ENCODE peak calls at places on chromosomes 2 and 18, in four cellular contexts. I, M, F and T are unnamed samples.

GRCh38 chr2:82839046-82839445 is 1620.0 kb downstream of the SUCLG1 start:
- DNase-seq in M (no peak), F (no peak), I (no peak), T (no peak)

GRCh38 chr2:102147935-102148334 is 5.4 kb downstream of the IL1R1 start:
- DNase-seq in M (no peak), F (no peak), I (no peak), T (peak)

GRCh38 chr2:15993232-15993610 is 52.9 kb downstream of the MYCN start:
- DNase-seq in I (no peak), M (no peak), F (no peak), T (no peak)

GRCh38 chr2:154338359-154338967 is 360.0 kb upstream of the KCNJ3 start:
- DNase-seq in F (no peak), M (no peak), I (no peak), T (no peak)

GRCh38 chr2:69911985-69912563 is 2.8 kb upstream of the MXD1 start:
- DNase-seq in I (no peak), M (no peak), F (peak), T (peak)

GRCh38 chr2:98749053-98749450 is 18.1 kb upstream of the MGAT4A start:
- DNase-seq in I (no peak), F (no peak), M (no peak), T (peak)

GRCh38 chr18:76803814-76804213 is 18.5 kb upstream of the ZNF236 start:
- DNase-seq in I (peak), F (peak), M (peak), T (peak)

GRCh38 chr2:232876978-232877441 is 6.9 kb downstream of the SNORC start:
- DNase-seq in I (no peak), F (no peak), M (no peak), T (no peak)

GRCh38 chr2:227821043-227821942 is 7.7 kb downstream of the CCL20 start:
- DNase-seq in M (no peak), F (no peak), I (no peak), T (no peak)

GRCh38 chr2:62216616-62217015 is 20.7 kb downstream of the B3GNT2 start:
- DNase-seq in M (no peak), F (no peak), I (no peak), T (no peak)

GRCh38 chr2:177329035-177329434 is 63.5 kb upstream of the AGPS start:
- DNase-seq in I (no peak), F (peak), M (no peak), T (no peak)

GRCh38 chr2:233350708-233351107 is 3.6 kb upstream of the DGKD start:
- DNase-seq in F (peak), M (no peak), I (no peak), T (peak)

GRCh38 chr2:173347305-173348168 is 7.1 kb upstream of the CDCA7 start:
- DNase-seq in F (no peak), I (peak), M (no peak), T (no peak)

GRCh38 chr18:50986360-50987087 is 18.7 kb downstream of the ELAC1 start:
- DNase-seq in F (no peak), I (no peak), M (no peak), T (no peak)

GRCh38 chr18:49510393-49511115 is 23.5 kb upstream of the C18orf32 start:
- DNase-seq in I (no peak), F (peak), M (peak), T (peak)

GRCh38 chr2:64283641-64284371 is 139.6 kb upstream of the PELI1 start:
- DNase-seq in M (no peak), F (no peak), I (peak), T (no peak)

GRCh38 chr2:48568551-48568950 is 38.6 kb downstream of the STON1 start:
- DNase-seq in M (no peak), F (no peak), I (no peak), T (no peak)

GRCh38 chr2:159750873-159751272 is 38.6 kb downstream of the MARCHF7 start:
- DNase-seq in I (no peak), M (no peak), F (no peak), T (no peak)

GRCh38 chr2:146873646-146874259 is 971.1 kb upstream of the ACVR2A start:
- DNase-seq in F (no peak), I (no peak), M (no peak), T (no peak)

GRCh38 chr2:190301032-190301431 is 18.6 kb downstream of the HIBCH start:
- DNase-seq in I (no peak), F (no peak), M (no peak), T (no peak)

GRCh38 chr2:240405133-240405532 is 30.3 kb upstream of the GPC1 start:
- DNase-seq in I (no peak), F (no peak), M (no peak), T (no peak)

GRCh38 chr2:212974692-212975091 is 176.7 kb downstream of the IKZF2 start:
- DNase-seq in I (no peak), F (no peak), M (no peak), T (peak)

GRCh38 chr2:226352941-226353558 is 446.6 kb downstream of the IRS1 start:
- DNase-seq in I (no peak), F (no peak), M (no peak), T (no peak)

GRCh38 chr2:96923201-96923600 is 53.3 kb upstream of the SEMA4C start:
- DNase-seq in M (no peak), F (no peak), I (no peak), T (no peak)

GRCh38 chr2:54728669-54729120 is 5.2 kb downstream of the EML6 start:
- DNase-seq in I (no peak), F (no peak), M (no peak), T (no peak)

GRCh38 chr2:105627530-105627929 is 117.2 kb upstream of the NCK2 start:
- DNase-seq in F (no peak), M (no peak), I (no peak), T (no peak)

GRCh38 chr2:59961733-59962132 is 591.7 kb downstream of the BCL11A start:
- DNase-seq in I (no peak), F (no peak), M (no peak), T (no peak)

GRCh38 chr2:1987379-1987778 is 243.1 kb upstream of the PXDN start:
- DNase-seq in I (no peak), M (no peak), F (no peak), T (no peak)

GRCh38 chr2:190979906-190980629 is 33.9 kb downstream of the STAT1 start:
- DNase-seq in I (no peak), F (no peak), M (no peak), T (no peak)

GRCh38 chr2:170369894-170370293 is 191.9 kb downstream of the MYO3B start:
- DNase-seq in F (no peak), M (no peak), I (no peak), T (no peak)

GRCh38 chr18:22914633-22915032 is 18.5 kb upstream of the RBBP8 start:
- DNase-seq in F (no peak), M (no peak), I (no peak), T (no peak)

DNA sequence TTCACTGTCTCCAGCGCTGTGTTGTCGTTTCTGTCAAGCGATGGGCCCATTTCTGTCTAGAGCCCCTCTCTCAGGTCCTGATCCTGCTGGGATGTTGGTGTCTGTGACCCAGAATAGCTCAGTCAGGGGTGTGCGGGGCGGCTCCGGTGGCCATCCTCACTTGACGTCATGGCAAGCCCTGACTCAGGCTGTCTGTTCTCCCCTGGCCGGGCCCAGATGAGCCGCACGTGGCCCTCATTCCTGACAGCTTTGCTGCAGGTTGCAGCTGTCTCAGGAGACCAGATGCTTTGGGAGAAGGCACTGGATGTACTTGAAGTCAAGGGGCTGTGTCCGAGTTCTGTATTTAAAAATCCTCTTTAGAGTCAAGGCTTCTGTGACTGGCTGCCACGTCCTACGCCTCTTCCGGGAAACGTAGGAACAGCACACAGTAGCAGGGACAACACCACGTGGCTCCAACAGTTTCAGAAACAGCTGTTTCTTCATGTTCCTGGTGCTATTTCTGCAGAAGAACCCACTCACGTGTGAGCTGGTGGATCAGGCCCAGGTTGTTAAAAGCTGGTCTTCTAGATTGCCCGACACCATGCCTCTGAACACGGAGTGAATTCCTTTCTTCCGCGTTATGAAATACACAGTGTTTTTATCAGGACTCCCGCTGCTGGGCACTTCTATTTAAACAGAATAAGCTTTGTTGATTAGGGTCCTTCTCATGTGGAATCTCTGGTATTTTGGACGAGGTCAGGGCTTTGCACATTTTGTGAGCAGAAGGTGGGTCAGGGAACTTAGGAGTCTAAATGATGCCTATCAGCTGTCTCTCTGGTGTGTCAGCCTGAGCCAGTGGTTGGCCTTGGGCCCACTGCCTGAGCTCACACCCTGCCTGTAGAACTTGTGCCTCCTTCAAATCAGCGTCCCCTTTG is 28.3 kb upstream of the NTSR2 start:
- DNase-seq in F (no peak), M (no peak), I (no peak), T (no peak)
- TF ChIP-seq SPI1 in F (no peak), M (no peak), I (no peak), T (no peak)

DNA sequence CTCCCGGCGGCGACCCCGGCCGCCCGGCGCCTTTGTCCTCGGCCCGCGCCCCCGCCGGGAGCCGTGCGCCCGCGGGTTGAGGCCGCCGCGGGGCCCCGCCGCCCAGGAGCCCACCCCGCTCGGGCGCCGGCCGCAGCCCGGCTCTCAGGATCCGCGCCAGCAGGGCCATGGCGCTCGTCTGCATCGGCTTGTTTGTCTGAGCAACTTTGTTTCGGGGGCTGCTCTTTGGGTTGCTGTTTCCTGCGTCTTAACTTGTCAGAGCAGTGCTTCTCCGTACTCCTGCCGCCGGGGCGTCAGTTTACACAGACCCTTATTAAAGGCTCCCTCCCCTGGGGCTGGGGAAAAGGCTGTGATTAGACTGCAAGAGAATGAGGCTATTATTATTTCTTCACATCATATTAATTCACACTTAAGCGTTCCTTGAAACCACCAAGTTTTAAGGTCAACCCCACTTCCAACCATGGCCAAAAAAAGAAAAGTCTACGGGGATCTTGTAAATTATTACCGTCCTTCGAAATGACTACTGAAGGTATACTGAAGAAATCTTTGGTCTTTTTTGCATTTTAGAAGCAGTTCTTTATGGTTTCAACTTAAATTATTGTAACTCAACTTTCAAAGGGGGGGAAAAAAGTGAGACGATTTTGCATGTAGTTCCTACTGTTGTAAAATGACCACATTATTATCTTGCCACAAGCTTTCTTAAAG is at the start of gene CYP27C1:
- DNase-seq in I (no peak), F (no peak), M (no peak), T (no peak)
- TF ChIP-seq SPI1 in I (no peak), F (no peak), M (no peak), T (no peak)

DNA sequence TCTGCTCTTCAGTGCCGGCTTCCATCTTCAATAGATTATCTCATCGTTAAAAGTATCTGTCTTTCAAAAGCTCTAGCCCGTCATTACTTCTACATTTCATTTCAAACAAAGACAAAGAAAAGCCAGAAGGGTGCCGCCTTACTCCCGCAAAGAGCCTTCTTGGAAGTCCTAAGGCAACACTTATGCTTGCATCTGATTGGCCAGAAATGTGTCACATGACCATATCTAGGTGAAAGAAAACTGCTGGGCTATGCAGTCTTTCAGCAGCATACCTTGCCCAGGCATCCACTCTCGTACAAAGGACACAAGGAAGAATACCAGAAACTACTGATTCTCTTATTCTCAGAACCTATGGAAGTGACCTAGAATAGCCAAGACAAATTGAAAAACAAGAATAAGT is 217.1 kb upstream of the SLC35G4 start:
- DNase-seq in I (no peak), M (no peak), F (peak), T (no peak)
- TF ChIP-seq SPI1 in I (no peak), M (no peak), F (no peak), T (no peak)

GRCh38 chr18:58538604-58539386 is 90.1 kb downstream of the ALPK2 start:
- DNase-seq in I (no peak), F (no peak), M (no peak), T (no peak)
- TF ChIP-seq SPI1 in I (no peak), F (no peak), M (no peak), T (no peak)

DNA sequence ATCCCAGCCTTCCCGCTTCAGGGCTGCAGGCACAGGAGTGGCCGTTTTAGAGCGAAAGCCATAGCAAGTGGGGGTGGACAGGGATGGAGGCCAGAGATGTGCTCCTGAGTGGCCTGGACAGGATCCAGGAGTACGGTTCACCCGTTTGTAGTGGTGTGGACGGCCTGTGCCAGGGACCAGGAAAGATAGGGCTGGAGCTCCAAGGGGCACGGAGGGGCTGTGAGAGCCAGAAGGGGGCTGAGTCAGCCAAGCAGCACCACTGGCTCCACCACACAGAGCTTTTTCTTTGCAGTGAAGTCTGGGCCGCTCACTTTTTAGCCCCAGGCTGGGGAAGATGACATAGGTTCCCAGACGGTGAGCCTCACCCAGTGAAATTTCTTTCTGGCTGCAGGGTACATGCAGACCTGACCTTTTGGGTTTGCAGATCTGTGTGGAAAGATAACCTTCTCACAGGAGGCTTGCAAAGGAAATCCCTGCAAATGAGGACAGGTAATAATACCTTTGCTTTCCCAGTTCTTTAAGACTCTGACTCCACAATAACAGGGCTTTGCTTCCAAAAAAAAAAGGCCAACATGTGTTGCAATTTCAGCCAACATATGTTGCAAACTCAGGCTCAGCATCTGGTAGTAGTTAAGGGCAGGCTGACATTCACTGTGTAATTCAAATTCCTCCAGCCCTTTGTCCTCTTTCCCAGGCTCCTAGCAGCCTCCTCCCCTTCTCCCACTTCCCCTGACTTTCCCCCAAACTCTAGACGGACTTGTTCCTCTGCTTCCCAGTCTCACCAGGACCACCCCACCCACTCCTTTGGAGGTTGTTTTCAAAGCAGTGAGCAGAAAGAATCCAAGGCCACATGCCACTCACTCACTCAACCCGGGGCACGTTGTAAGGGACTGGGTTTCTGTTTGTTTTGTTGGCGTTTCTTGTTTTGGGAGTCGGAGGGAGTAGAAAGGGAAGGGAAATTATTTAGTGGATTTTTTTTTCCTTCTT is 20.3 kb upstream of the LAPTM4A start:
- DNase-seq in F (no peak), I (no peak), M (no peak), T (no peak)
- TF ChIP-seq SPI1 in F (no peak), I (no peak), M (no peak), T (no peak)

DNA sequence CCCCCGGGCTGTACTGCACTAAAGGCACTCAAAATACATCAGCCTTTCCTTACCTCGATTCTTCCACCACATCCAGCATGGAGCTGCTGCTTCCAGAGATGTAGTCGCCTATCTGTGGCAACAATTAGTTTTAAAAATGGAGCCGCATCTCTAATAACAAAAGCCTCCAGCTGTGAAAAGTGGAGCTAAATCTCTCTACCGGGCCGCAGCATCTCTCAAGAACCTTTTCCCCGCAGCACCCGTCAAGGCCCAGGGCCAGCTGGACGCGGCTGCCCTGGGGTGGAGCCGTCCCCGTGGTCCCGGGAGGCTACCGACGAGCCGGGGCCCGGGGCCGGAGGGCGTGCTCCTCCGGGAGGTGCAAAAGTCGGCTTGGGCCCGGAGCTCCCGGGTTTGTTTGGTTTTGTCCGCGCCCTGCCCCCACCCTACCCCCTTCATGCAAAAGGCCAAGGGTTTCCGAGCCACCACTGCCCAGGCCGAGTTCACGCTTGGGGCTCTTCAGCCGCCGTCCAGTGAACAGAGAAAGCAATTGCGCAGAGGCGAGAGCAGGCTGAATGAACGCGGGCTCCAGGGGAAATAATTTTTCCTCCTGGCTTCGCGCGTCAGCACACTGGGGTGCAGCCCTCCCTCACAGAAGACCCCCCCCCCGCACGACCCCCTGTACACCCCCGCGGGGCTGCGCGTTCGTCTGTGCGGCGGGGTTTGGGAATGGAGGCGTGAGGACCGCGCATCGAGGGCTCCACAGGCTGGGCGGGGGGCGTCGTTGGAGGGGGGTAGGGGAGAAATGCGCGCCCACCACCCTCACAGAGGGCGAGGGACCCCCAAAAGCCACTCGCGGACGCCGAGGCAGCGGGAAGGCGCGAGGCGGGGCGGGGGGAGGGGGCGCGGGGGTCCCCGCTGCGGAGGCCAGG is 554 bp upstream of the GREB1L start:
- DNase-seq in I (no peak), M (peak), F (no peak), T (no peak)
- TF ChIP-seq SPI1 in I (no peak), M (no peak), F (no peak), T (no peak)

DNA sequence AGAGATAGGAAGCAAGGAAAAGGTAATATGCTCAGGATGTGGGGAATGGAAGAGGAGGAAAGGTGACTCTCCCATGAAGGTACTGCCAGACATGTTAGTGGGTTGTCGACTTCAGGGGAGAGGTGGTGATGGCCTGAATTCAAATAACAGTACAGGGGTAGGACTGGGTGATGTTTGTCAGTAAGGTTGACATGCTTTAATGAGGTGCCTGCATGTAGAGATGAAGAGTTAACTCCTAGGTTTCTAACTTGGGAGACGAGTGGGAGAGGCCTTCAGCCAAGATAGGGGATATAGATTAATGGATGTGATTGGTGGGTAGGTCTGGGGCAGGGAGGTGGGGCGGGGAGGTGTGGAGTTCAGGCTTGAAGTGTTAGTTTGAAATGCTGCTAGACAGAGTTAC is 2.6 kb downstream of the NAPG start:
- DNase-seq in F (peak), I (no peak), M (no peak), T (no peak)
- TF ChIP-seq SPI1 in F (no peak), I (no peak), M (no peak), T (no peak)